ENCODE peak calls at places on chromosomes 13 and 19, in five cellular contexts. One of them, this sample, is unnamed.
A peak's percentile ranks its signal among the peaks of the same experiment; 100 is the strongest.

GRCh38 chr13:51786425-51787010 is 17.4 kb downstream of the DHRS12 start:
- DNase-seq in activated naive CD4-positive, alpha-beta T cell treated with anti-CD3 and anti-CD28 coated beads, Interleukin-2, amount 10 ng/mL, durations not matched to agents 7 days and 5 days: no peak
- DNase-seq in hypothalamus: no peak
- DNase-seq in H9: no peak
- DNase-seq in T-cell: no peak
- DNase-seq in this sample: no peak

GRCh38 chr13:24076124-24076523 is 84.4 kb upstream of the SPATA13 start:
- DNase-seq in activated naive CD4-positive, alpha-beta T cell treated with anti-CD3 and anti-CD28 coated beads, Interleukin-2, amount 10 ng/mL, durations not matched to agents 7 days and 5 days: no peak
- DNase-seq in hypothalamus: no peak
- DNase-seq in H9: no peak
- DNase-seq in T-cell: no peak
- DNase-seq in this sample: peak; percentile 55

GRCh38 chr13:42381165-42381425 is 109.1 kb downstream of the AKAP11 start:
- DNase-seq in activated naive CD4-positive, alpha-beta T cell treated with anti-CD3 and anti-CD28 coated beads, Interleukin-2, amount 10 ng/mL, durations not matched to agents 7 days and 5 days: no peak
- DNase-seq in hypothalamus: no peak
- DNase-seq in H9: no peak
- DNase-seq in T-cell: no peak
- DNase-seq in this sample: no peak

GRCh38 chr19:2888739-2889224 is 11.9 kb upstream of the ZNF57 start:
- DNase-seq in activated naive CD4-positive, alpha-beta T cell treated with anti-CD3 and anti-CD28 coated beads, Interleukin-2, amount 10 ng/mL, durations not matched to agents 7 days and 5 days: peak; percentile 77
- DNase-seq in hypothalamus: no peak
- DNase-seq in H9: peak; percentile 31
- DNase-seq in T-cell: peak; percentile 57
- DNase-seq in this sample: no peak

GRCh38 chr13:99013951-99014350 is 36.1 kb upstream of the DOCK9 start:
- DNase-seq in activated naive CD4-positive, alpha-beta T cell treated with anti-CD3 and anti-CD28 coated beads, Interleukin-2, amount 10 ng/mL, durations not matched to agents 7 days and 5 days: no peak
- DNase-seq in hypothalamus: no peak
- DNase-seq in H9: no peak
- DNase-seq in T-cell: no peak
- DNase-seq in this sample: no peak

GRCh38 chr13:36329355-36329754 is 16.8 kb downstream of the SPART start:
- DNase-seq in activated naive CD4-positive, alpha-beta T cell treated with anti-CD3 and anti-CD28 coated beads, Interleukin-2, amount 10 ng/mL, durations not matched to agents 7 days and 5 days: no peak
- DNase-seq in hypothalamus: no peak
- DNase-seq in H9: no peak
- DNase-seq in T-cell: no peak
- DNase-seq in this sample: no peak

GRCh38 chr19:7492142-7493055 is 3.6 kb upstream of the PEX11G start:
- DNase-seq in activated naive CD4-positive, alpha-beta T cell treated with anti-CD3 and anti-CD28 coated beads, Interleukin-2, amount 10 ng/mL, durations not matched to agents 7 days and 5 days: peak; percentile 47
- DNase-seq in hypothalamus: no peak
- DNase-seq in H9: no peak
- DNase-seq in T-cell: no peak
- DNase-seq in this sample: no peak

GRCh38 chr13:62626771-62627170 is 1211.1 kb upstream of the PCDH20 start:
- DNase-seq in activated naive CD4-positive, alpha-beta T cell treated with anti-CD3 and anti-CD28 coated beads, Interleukin-2, amount 10 ng/mL, durations not matched to agents 7 days and 5 days: no peak
- DNase-seq in hypothalamus: no peak
- DNase-seq in H9: peak; percentile 56
- DNase-seq in T-cell: no peak
- DNase-seq in this sample: no peak

GRCh38 chr13:21079761-21080730 is 18.7 kb upstream of the LATS2 start:
- DNase-seq in activated naive CD4-positive, alpha-beta T cell treated with anti-CD3 and anti-CD28 coated beads, Interleukin-2, amount 10 ng/mL, durations not matched to agents 7 days and 5 days: no peak
- DNase-seq in hypothalamus: no peak
- DNase-seq in H9: no peak
- DNase-seq in T-cell: no peak
- DNase-seq in this sample: no peak

GRCh38 chr19:903266-903797 is 9.7 kb downstream of the R3HDM4 start:
- DNase-seq in activated naive CD4-positive, alpha-beta T cell treated with anti-CD3 and anti-CD28 coated beads, Interleukin-2, amount 10 ng/mL, durations not matched to agents 7 days and 5 days: no peak
- DNase-seq in hypothalamus: no peak
- DNase-seq in H9: no peak
- DNase-seq in T-cell: no peak
- DNase-seq in this sample: no peak

GRCh38 chr13:45122941-45123340 is 2.6 kb downstream of the GTF2F2 start:
- DNase-seq in activated naive CD4-positive, alpha-beta T cell treated with anti-CD3 and anti-CD28 coated beads, Interleukin-2, amount 10 ng/mL, durations not matched to agents 7 days and 5 days: no peak
- DNase-seq in hypothalamus: no peak
- DNase-seq in H9: no peak
- DNase-seq in T-cell: no peak
- DNase-seq in this sample: no peak

GRCh38 chr19:13087795-13088537 is 14.7 kb downstream of the LYL1 start:
- DNase-seq in activated naive CD4-positive, alpha-beta T cell treated with anti-CD3 and anti-CD28 coated beads, Interleukin-2, amount 10 ng/mL, durations not matched to agents 7 days and 5 days: no peak
- DNase-seq in hypothalamus: no peak
- DNase-seq in H9: no peak
- DNase-seq in T-cell: no peak
- DNase-seq in this sample: no peak

GRCh38 chr19:3849092-3849491 is 19.7 kb downstream of the ZFR2 start:
- DNase-seq in activated naive CD4-positive, alpha-beta T cell treated with anti-CD3 and anti-CD28 coated beads, Interleukin-2, amount 10 ng/mL, durations not matched to agents 7 days and 5 days: peak; percentile 71
- DNase-seq in hypothalamus: no peak
- DNase-seq in H9: peak; percentile 80
- DNase-seq in T-cell: peak; percentile 38
- DNase-seq in this sample: peak; percentile 45

GRCh38 chr19:3821156-3821555 is 35.0 kb upstream of the MATK start:
- DNase-seq in activated naive CD4-positive, alpha-beta T cell treated with anti-CD3 and anti-CD28 coated beads, Interleukin-2, amount 10 ng/mL, durations not matched to agents 7 days and 5 days: no peak
- DNase-seq in hypothalamus: no peak
- DNase-seq in H9: no peak
- DNase-seq in T-cell: no peak
- DNase-seq in this sample: no peak

GRCh38 chr13:33132644-33133440 is 116.6 kb downstream of the KL start:
- DNase-seq in activated naive CD4-positive, alpha-beta T cell treated with anti-CD3 and anti-CD28 coated beads, Interleukin-2, amount 10 ng/mL, durations not matched to agents 7 days and 5 days: no peak
- DNase-seq in hypothalamus: no peak
- DNase-seq in H9: no peak
- DNase-seq in T-cell: no peak
- DNase-seq in this sample: no peak